ENCODE peak calls at places on chromosomes 5 and 9, in six cellular contexts. One of them, this sample, is unnamed. For H3K4me1, the result is how much of the 10 kb centered on the place peaks cover.

GRCh38 chr5:80439213-80439612 is 31.3 kb downstream of the ZFYVE16 start:
- DNase-seq in GM12878: no peak
- DNase-seq in gastrocnemius medialis: no peak
- DNase-seq in HCT116: no peak
- DNase-seq in right lobe of liver: no peak
- DNase-seq in IMR-90: no peak
- DNase-seq in this sample: no peak

GRCh38 chr5:153490124-153491085 is at the start of gene GRIA1:
- DNase-seq in GM12878: no peak
- DNase-seq in gastrocnemius medialis: no peak
- DNase-seq in HCT116: no peak
- DNase-seq in right lobe of liver: no peak
- DNase-seq in IMR-90: peak
- DNase-seq in this sample: no peak

GRCh38 chr5:91787718-91788117 is 404.6 kb upstream of the ARRDC3 start:
- DNase-seq in GM12878: no peak
- DNase-seq in gastrocnemius medialis: no peak
- DNase-seq in HCT116: no peak
- DNase-seq in right lobe of liver: no peak
- DNase-seq in IMR-90: no peak
- DNase-seq in this sample: no peak

GRCh38 chr9:7172445-7173115 is 414.8 kb downstream of the KDM4C start:
- DNase-seq in GM12878: no peak
- DNase-seq in gastrocnemius medialis: no peak
- DNase-seq in HCT116: no peak
- DNase-seq in right lobe of liver: no peak
- DNase-seq in IMR-90: peak
- DNase-seq in this sample: no peak

GRCh38 chr9:105993051-105993854 is 298.9 kb downstream of the TMEM38B start:
- DNase-seq in GM12878: no peak
- DNase-seq in gastrocnemius medialis: no peak
- DNase-seq in HCT116: no peak
- DNase-seq in right lobe of liver: no peak
- DNase-seq in IMR-90: no peak
- DNase-seq in this sample: no peak

GRCh38 chr5:67234671-67235176 is 38.1 kb upstream of the CD180 start:
- DNase-seq in GM12878: no peak
- DNase-seq in gastrocnemius medialis: no peak
- DNase-seq in HCT116: no peak
- DNase-seq in right lobe of liver: no peak
- DNase-seq in IMR-90: peak
- DNase-seq in this sample: no peak

GRCh38 chr5:178296066-178296465 is 63.5 kb upstream of the PHYKPL start:
- DNase-seq in GM12878: no peak
- DNase-seq in gastrocnemius medialis: peak
- DNase-seq in HCT116: no peak
- DNase-seq in right lobe of liver: no peak
- DNase-seq in IMR-90: no peak
- DNase-seq in this sample: no peak

GRCh38 chr9:130191068-130191748 is 19.0 kb downstream of the NCS1 start:
- DNase-seq in GM12878: no peak
- DNase-seq in gastrocnemius medialis: no peak
- DNase-seq in HCT116: no peak
- DNase-seq in right lobe of liver: no peak
- DNase-seq in IMR-90: no peak
- DNase-seq in this sample: no peak

GRCh38 chr5:137442660-137443059 is 56.5 kb downstream of the SPOCK1 start:
- DNase-seq in GM12878: no peak
- DNase-seq in gastrocnemius medialis: no peak
- DNase-seq in HCT116: no peak
- DNase-seq in right lobe of liver: no peak
- DNase-seq in IMR-90: no peak
- DNase-seq in this sample: no peak

GRCh38 chr9:126461029-126461428 is 134.4 kb downstream of the MVB12B start:
- DNase-seq in GM12878: no peak
- DNase-seq in gastrocnemius medialis: no peak
- DNase-seq in HCT116: no peak
- DNase-seq in right lobe of liver: no peak
- DNase-seq in IMR-90: no peak
- DNase-seq in this sample: no peak

GRCh38 chr5:62779010-62779422 is 200.4 kb downstream of the LRRC70 start:
- DNase-seq in GM12878: no peak
- DNase-seq in gastrocnemius medialis: no peak
- DNase-seq in HCT116: peak
- DNase-seq in right lobe of liver: no peak
- DNase-seq in IMR-90: peak
- DNase-seq in this sample: no peak

GRCh38 chr5:159424123-159424522 is 93.8 kb upstream of the IL12B start:
- DNase-seq in GM12878: no peak
- DNase-seq in gastrocnemius medialis: no peak
- DNase-seq in HCT116: no peak
- DNase-seq in right lobe of liver: no peak
- DNase-seq in IMR-90: no peak
- DNase-seq in this sample: no peak

GRCh38 chr5:67203701-67204074 is 7.1 kb upstream of the CD180 start:
- DNase-seq in GM12878: no peak
- DNase-seq in gastrocnemius medialis: no peak
- DNase-seq in HCT116: no peak
- DNase-seq in right lobe of liver: no peak
- DNase-seq in IMR-90: no peak
- DNase-seq in this sample: no peak

GRCh38 chr5:173495225-173495904 is 121.1 kb downstream of the BOD1 start:
- DNase-seq in GM12878: no peak
- DNase-seq in gastrocnemius medialis: peak
- DNase-seq in HCT116: no peak
- DNase-seq in right lobe of liver: no peak
- DNase-seq in IMR-90: peak
- DNase-seq in this sample: no peak

GRCh38 chr5:122078116-122078865 is at the start of gene LOX:
- DNase-seq in GM12878: no peak
- DNase-seq in gastrocnemius medialis: peak
- DNase-seq in HCT116: no peak
- DNase-seq in right lobe of liver: peak
- DNase-seq in IMR-90: peak
- DNase-seq in this sample: no peak

GRCh38 chr5:172918421-172919371 is 40.5 kb upstream of the RPL26L1 start:
- DNase-seq in GM12878: no peak
- DNase-seq in gastrocnemius medialis: no peak
- DNase-seq in HCT116: no peak
- DNase-seq in right lobe of liver: no peak
- DNase-seq in IMR-90: no peak
- DNase-seq in this sample: no peak

GRCh38 chr5:3287516-3287915 is 308.1 kb upstream of the IRX1 start:
- DNase-seq in GM12878: no peak
- DNase-seq in gastrocnemius medialis: no peak
- DNase-seq in HCT116: no peak
- DNase-seq in right lobe of liver: no peak
- DNase-seq in IMR-90: no peak
- DNase-seq in this sample: no peak

GRCh38 chr5:104018299-104018698 is 455.7 kb upstream of the NUDT12 start:
- DNase-seq in GM12878: no peak
- DNase-seq in gastrocnemius medialis: no peak
- DNase-seq in HCT116: peak
- DNase-seq in right lobe of liver: no peak
- DNase-seq in IMR-90: no peak
- DNase-seq in this sample: no peak

GRCh38 chr9:108784128-108784490 is 71.7 kb downstream of the ACTL7B start:
- DNase-seq in GM12878: no peak
- DNase-seq in gastrocnemius medialis: no peak
- DNase-seq in HCT116: no peak
- DNase-seq in right lobe of liver: no peak
- DNase-seq in IMR-90: no peak
- DNase-seq in this sample: no peak

GRCh38 chr5:157561105-157561504 is 14.5 kb downstream of the ADAM19 start:
- DNase-seq in GM12878: no peak
- DNase-seq in gastrocnemius medialis: no peak
- DNase-seq in HCT116: no peak
- DNase-seq in right lobe of liver: no peak
- DNase-seq in IMR-90: no peak
- DNase-seq in this sample: no peak

GRCh38 chr9:127096208-127096607 is 26.2 kb downstream of the ANGPTL2 start:
- DNase-seq in GM12878: no peak
- DNase-seq in gastrocnemius medialis: no peak
- DNase-seq in HCT116: no peak
- DNase-seq in right lobe of liver: no peak
- DNase-seq in IMR-90: no peak
- DNase-seq in this sample: no peak

GRCh38 chr9:89777544-89777943 is 172.7 kb downstream of the GADD45G start:
- DNase-seq in GM12878: no peak
- DNase-seq in gastrocnemius medialis: no peak
- DNase-seq in HCT116: no peak
- DNase-seq in right lobe of liver: no peak
- DNase-seq in IMR-90: no peak
- DNase-seq in this sample: no peak

GRCh38 chr9:88974641-88975040 is 16.6 kb upstream of the S1PR3 start:
- DNase-seq in GM12878: no peak
- DNase-seq in gastrocnemius medialis: no peak
- DNase-seq in HCT116: no peak
- DNase-seq in right lobe of liver: no peak
- DNase-seq in IMR-90: no peak
- DNase-seq in this sample: no peak

GRCh38 chr9:115328228-115328627 is 210.3 kb upstream of the TNC start:
- DNase-seq in GM12878: no peak
- DNase-seq in gastrocnemius medialis: no peak
- DNase-seq in HCT116: no peak
- DNase-seq in right lobe of liver: no peak
- DNase-seq in IMR-90: peak
- DNase-seq in this sample: no peak

GRCh38 chr5:168600409-168600808 is 21.2 kb upstream of the PANK3 start:
- DNase-seq in GM12878: no peak
- DNase-seq in gastrocnemius medialis: no peak
- DNase-seq in HCT116: no peak
- DNase-seq in right lobe of liver: peak
- DNase-seq in IMR-90: no peak
- DNase-seq in this sample: no peak

GRCh38 chr9:14238044-14238443 is 75.9 kb downstream of the NFIB start:
- DNase-seq in GM12878: no peak
- DNase-seq in gastrocnemius medialis: no peak
- DNase-seq in HCT116: no peak
- DNase-seq in right lobe of liver: no peak
- DNase-seq in IMR-90: peak
- DNase-seq in this sample: no peak

GRCh38 chr9:91492237-91492636 is 68.6 kb upstream of the NFIL3 start:
- DNase-seq in GM12878: no peak
- DNase-seq in gastrocnemius medialis: no peak
- DNase-seq in HCT116: no peak
- DNase-seq in right lobe of liver: no peak
- DNase-seq in IMR-90: no peak
- DNase-seq in this sample: no peak

GRCh38 chr9:95040106-95040505 is 277.4 kb downstream of the FANCC start:
- DNase-seq in GM12878: no peak
- DNase-seq in gastrocnemius medialis: no peak
- DNase-seq in HCT116: no peak
- DNase-seq in right lobe of liver: no peak
- DNase-seq in IMR-90: no peak
- DNase-seq in this sample: no peak
- H3K4me1 ChIP-seq in GM12878: under half
- H3K4me1 ChIP-seq in gastrocnemius medialis: half or more
- H3K4me1 ChIP-seq in HCT116: under half
- H3K4me1 ChIP-seq in right lobe of liver: under half
- H3K4me1 ChIP-seq in IMR-90: under half
- H3K4me1 ChIP-seq in this sample: half or more

DNA sequence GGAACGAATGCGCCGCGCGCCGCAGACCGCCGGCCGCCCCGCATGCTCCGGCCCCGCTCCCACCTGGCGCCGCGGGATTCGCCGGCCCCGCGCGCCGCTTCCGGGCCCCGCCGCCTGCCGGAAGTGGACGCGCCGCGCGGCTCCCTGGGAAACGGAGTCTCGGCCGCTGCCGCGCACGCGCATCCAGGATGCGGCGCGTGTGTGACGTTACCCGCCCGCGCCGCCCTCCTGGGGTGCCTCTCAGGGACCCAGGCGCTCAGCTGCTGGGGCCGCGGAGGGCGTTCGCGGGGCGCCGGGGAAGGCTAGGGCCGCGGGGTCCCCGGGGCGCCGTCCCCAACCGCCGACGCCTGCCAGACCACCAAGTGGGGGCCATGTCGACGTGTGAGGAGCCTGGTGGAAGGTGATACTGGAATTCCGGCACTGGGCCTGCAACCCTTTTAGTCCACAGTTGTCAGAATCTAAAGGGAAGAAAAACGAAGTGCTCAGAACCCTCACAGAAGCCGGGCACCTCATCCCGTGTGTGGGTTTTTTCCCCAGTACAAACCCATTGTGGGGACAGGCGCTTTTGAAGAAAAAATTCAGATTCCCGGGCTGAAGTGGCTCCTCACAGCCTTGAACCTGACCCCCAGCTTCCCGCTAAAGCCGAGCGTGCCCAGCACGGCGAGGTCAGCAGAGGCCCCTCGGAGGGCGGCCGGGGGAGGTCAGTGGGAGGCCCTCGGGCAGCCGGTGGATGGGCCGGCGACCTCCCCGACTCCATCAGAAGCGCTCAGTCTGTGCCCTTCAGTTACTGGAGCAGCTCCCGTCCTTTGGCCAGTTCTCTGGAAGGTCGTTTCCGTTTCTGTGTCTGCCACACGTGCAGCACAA is at the start of gene CLPTM1L:
- DNase-seq in GM12878: peak
- DNase-seq in gastrocnemius medialis: peak
- DNase-seq in HCT116: peak
- DNase-seq in right lobe of liver: peak
- DNase-seq in IMR-90: peak
- DNase-seq in this sample: peak
- TF ChIP-seq POLR2A in GM12878: peak
- TF ChIP-seq POLR2A in gastrocnemius medialis: peak
- TF ChIP-seq POLR2A in HCT116: peak
- TF ChIP-seq POLR2A in right lobe of liver: peak
- TF ChIP-seq POLR2A in IMR-90: peak
- TF ChIP-seq POLR2A in this sample: peak

GRCh38 chr9:123008909-123009308 is 24.6 kb upstream of the GPR21 start:
- DNase-seq in GM12878: no peak
- DNase-seq in gastrocnemius medialis: no peak
- DNase-seq in HCT116: no peak
- DNase-seq in right lobe of liver: no peak
- DNase-seq in IMR-90: no peak
- DNase-seq in this sample: no peak
- H3K4me1 ChIP-seq in GM12878: under half
- H3K4me1 ChIP-seq in gastrocnemius medialis: under half
- H3K4me1 ChIP-seq in HCT116: under half
- H3K4me1 ChIP-seq in right lobe of liver: under half
- H3K4me1 ChIP-seq in IMR-90: under half
- H3K4me1 ChIP-seq in this sample: under half

DNA sequence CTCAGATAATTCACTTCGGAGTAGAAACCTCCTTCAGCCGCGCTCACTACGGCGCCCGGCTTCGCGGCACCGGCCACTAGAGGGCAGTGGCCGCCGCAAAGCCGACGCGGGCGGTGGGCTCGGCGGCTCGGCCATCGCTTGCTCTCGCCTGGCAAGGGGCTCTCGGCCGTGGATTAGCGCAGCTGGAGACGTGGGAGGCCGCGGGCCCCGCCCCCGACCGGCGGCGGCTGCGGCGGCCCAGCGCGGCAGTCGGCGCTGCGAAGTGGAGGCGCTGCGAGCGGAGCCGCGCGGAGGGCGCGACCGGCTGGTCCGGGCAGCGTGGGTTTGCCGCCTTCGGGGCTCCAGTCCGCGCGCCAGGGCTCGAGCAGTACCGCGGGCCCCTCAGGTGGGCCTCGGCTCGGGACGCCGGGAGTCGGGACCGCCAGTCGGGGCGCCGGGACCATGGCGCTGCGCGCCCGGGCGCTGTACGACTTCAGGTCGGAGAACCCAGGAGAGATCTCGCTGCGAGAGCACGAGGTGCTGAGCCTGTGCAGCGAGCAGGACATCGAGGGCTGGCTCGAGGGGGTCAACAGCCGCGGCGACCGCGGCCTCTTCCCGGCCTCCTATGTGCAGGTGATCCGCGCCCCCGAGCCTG is at the start of gene SNX18:
- DNase-seq in GM12878: peak
- DNase-seq in gastrocnemius medialis: peak
- DNase-seq in HCT116: peak
- DNase-seq in right lobe of liver: peak
- DNase-seq in IMR-90: peak
- DNase-seq in this sample: peak
- TF ChIP-seq POLR2A in GM12878: peak
- TF ChIP-seq POLR2A in gastrocnemius medialis: peak
- TF ChIP-seq POLR2A in HCT116: peak
- TF ChIP-seq POLR2A in right lobe of liver: peak
- TF ChIP-seq POLR2A in IMR-90: peak
- TF ChIP-seq POLR2A in this sample: peak